ENCODE peak calls at places on chromosomes 2 and 18, in ten cellular contexts. E, W, P, K, Q, S, H, I, L and D are unnamed samples.

GRCh38 chr2:172550419-172550818 is 5.5 kb upstream of the PDK1 start:
- DNase-seq in E (no peak), W (no peak), P (no peak), K (no peak), Q (no peak), S (no peak), H (no peak), I (no peak), L (no peak), D (no peak)

GRCh38 chr2:51290725-51291124 is 258.8 kb upstream of the NRXN1 start:
- DNase-seq in E (no peak), W (peak), P (no peak), K (no peak), Q (no peak), S (no peak), H (peak), I (no peak), L (no peak), D (no peak)

GRCh38 chr2:113112438-113112837 is 15.0 kb upstream of the IL1RN start:
- DNase-seq in E (no peak), W (no peak), P (no peak), K (no peak), Q (no peak), S (no peak), H (no peak), I (no peak), L (no peak), D (no peak)

GRCh38 chr2:54455584-54456525 is at the start of gene SPTBN1:
- DNase-seq in E (peak), W (peak), P (peak), K (peak), Q (peak), S (peak), H (peak), I (peak), L (peak), D (peak)

GRCh38 chr2:12493031-12493513 is 223.7 kb upstream of the TRIB2 start:
- DNase-seq in E (no peak), W (peak), P (no peak), K (no peak), Q (peak), S (peak), H (peak), I (no peak), L (no peak), D (no peak)

GRCh38 chr18:59123588-59124369 is 15.9 kb upstream of the SEC11C start:
- DNase-seq in E (no peak), W (peak), P (no peak), K (no peak), Q (peak), S (peak), H (peak), I (no peak), L (no peak), D (no peak)

GRCh38 chr18:3180325-3180724 is 39.4 kb downstream of the MYOM1 start:
- DNase-seq in E (no peak), W (peak), P (no peak), K (peak), Q (no peak), S (no peak), H (peak), I (no peak), L (no peak), D (no peak)

GRCh38 chr2:177633111-177633510 is 240.5 kb downstream of the AGPS start:
- DNase-seq in E (no peak), W (no peak), P (no peak), K (no peak), Q (peak), S (no peak), H (no peak), I (no peak), L (no peak), D (no peak)

GRCh38 chr18:74375999-74376398 is 60.4 kb downstream of the C18orf63 start:
- DNase-seq in E (no peak), W (no peak), P (no peak), K (no peak), Q (peak), S (peak), H (peak), I (no peak), L (no peak), D (no peak)

GRCh38 chr2:40130251-40130994 is 321.5 kb downstream of the SLC8A1 start:
- DNase-seq in E (no peak), W (peak), P (no peak), K (no peak), Q (no peak), S (peak), H (peak), I (peak), L (no peak), D (no peak)

GRCh38 chr2:224309216-224309615 is 92.7 kb downstream of the FAM124B start:
- DNase-seq in E (no peak), W (peak), P (no peak), K (no peak), Q (peak), S (no peak), H (no peak), I (no peak), L (no peak), D (no peak)

GRCh38 chr18:75422341-75422910 is 5.1 kb downstream of the SMIM21 start:
- DNase-seq in E (no peak), W (peak), P (no peak), K (no peak), Q (no peak), S (no peak), H (peak), I (no peak), L (no peak), D (no peak)

GRCh38 chr2:236164983-236165301 is 3.2 kb downstream of the GBX2 start:
- DNase-seq in E (no peak), W (no peak), P (no peak), K (no peak), Q (no peak), S (no peak), H (no peak), I (peak), L (no peak), D (no peak)

GRCh38 chr18:41099451-41099850 is 855.6 kb upstream of the PIK3C3 start:
- DNase-seq in E (no peak), W (peak), P (no peak), K (no peak), Q (no peak), S (no peak), H (peak), I (no peak), L (no peak), D (no peak)

GRCh38 chr18:51361130-51361860 is 163.8 kb upstream of the MEX3C start:
- DNase-seq in E (peak), W (no peak), P (no peak), K (no peak), Q (no peak), S (peak), H (no peak), I (no peak), L (peak), D (no peak)

GRCh38 chr2:204026294-204026693 is 89.7 kb downstream of the ICOS start:
- DNase-seq in E (peak), W (no peak), P (no peak), K (no peak), Q (no peak), S (no peak), H (no peak), I (no peak), L (no peak), D (no peak)

GRCh38 chr2:16546128-16546754 is 119.4 kb downstream of the CYRIA start:
- DNase-seq in E (peak), W (peak), P (no peak), K (peak), Q (peak), S (peak), H (peak), I (no peak), L (peak), D (peak)

GRCh38 chr18:76654536-76654935 is 159.5 kb upstream of the ZNF516 start:
- DNase-seq in E (no peak), W (no peak), P (no peak), K (no peak), Q (no peak), S (no peak), H (no peak), I (no peak), L (no peak), D (no peak)

GRCh38 chr2:113116100-113116958 is 11.1 kb upstream of the IL1RN start:
- DNase-seq in E (no peak), W (no peak), P (no peak), K (no peak), Q (peak), S (no peak), H (no peak), I (no peak), L (no peak), D (no peak)

GRCh38 chr18:58315739-58316215 is 271.8 kb downstream of the NEDD4L start:
- DNase-seq in E (no peak), W (peak), P (peak), K (no peak), Q (peak), S (no peak), H (no peak), I (no peak), L (peak), D (no peak)

GRCh38 chr2:18630941-18631340 is 41.6 kb upstream of the NT5C1B start:
- DNase-seq in E (no peak), W (no peak), P (no peak), K (no peak), Q (peak), S (no peak), H (no peak), I (no peak), L (no peak), D (no peak)

GRCh38 chr2:227079726-227080125 is 84.3 kb downstream of the COL4A4 start:
- DNase-seq in E (no peak), W (peak), P (no peak), K (no peak), Q (no peak), S (no peak), H (peak), I (no peak), L (no peak), D (no peak)

GRCh38 chr2:74371421-74371820 is 8.7 kb downstream of the DCTN1 start:
- DNase-seq in E (no peak), W (no peak), P (no peak), K (no peak), Q (no peak), S (no peak), H (no peak), I (no peak), L (no peak), D (no peak)

GRCh38 chr2:224104668-224105386 is 65.7 kb upstream of the SERPINE2 start:
- DNase-seq in E (no peak), W (peak), P (peak), K (no peak), Q (peak), S (no peak), H (peak), I (no peak), L (peak), D (no peak)

GRCh38 chr2:230416061-230416721 is at the start of gene SP100:
- DNase-seq in E (peak), W (peak), P (peak), K (no peak), Q (peak), S (peak), H (peak), I (no peak), L (peak), D (peak)

GRCh38 chr2:226130192-226130591 is 669.4 kb downstream of the IRS1 start:
- DNase-seq in E (no peak), W (peak), P (no peak), K (peak), Q (no peak), S (peak), H (peak), I (no peak), L (no peak), D (no peak)

GRCh38 chr2:98607741-98608117 is 583 bp downstream of the COA5 start:
- DNase-seq in E (no peak), W (no peak), P (no peak), K (no peak), Q (peak), S (peak), H (peak), I (no peak), L (no peak), D (no peak)

GRCh38 chr2:191539068-191539467 is 138.9 kb upstream of the NABP1 start:
- DNase-seq in E (peak), W (peak), P (peak), K (peak), Q (no peak), S (peak), H (peak), I (peak), L (no peak), D (peak)

GRCh38 chr2:201261471-201261870 is 1.1 kb downstream of the CASP8 start:
- DNase-seq in E (peak), W (no peak), P (no peak), K (no peak), Q (no peak), S (no peak), H (no peak), I (no peak), L (no peak), D (peak)

GRCh38 chr2:72630767-72631166 is 195.1 kb downstream of the EXOC6B start:
- DNase-seq in E (no peak), W (no peak), P (no peak), K (no peak), Q (no peak), S (no peak), H (peak), I (no peak), L (no peak), D (no peak)

GRCh38 chr18:58314284-58314683 is 270.3 kb downstream of the NEDD4L start:
- DNase-seq in E (no peak), W (peak), P (peak), K (no peak), Q (peak), S (peak), H (peak), I (no peak), L (peak), D (no peak)

GRCh38 chr18:11110509-11110908 is 38.9 kb downstream of the PIEZO2 start:
- DNase-seq in E (no peak), W (no peak), P (no peak), K (no peak), Q (no peak), S (no peak), H (no peak), I (no peak), L (no peak), D (no peak)

GRCh38 chr2:25230626-25231311 is 62.4 kb upstream of the POMC start:
- DNase-seq in E (no peak), W (no peak), P (no peak), K (no peak), Q (no peak), S (no peak), H (no peak), I (peak), L (no peak), D (no peak)

GRCh38 chr2:120604767-120605166 is 130.9 kb upstream of the GLI2 start:
- DNase-seq in E (no peak), W (no peak), P (no peak), K (no peak), Q (no peak), S (no peak), H (no peak), I (no peak), L (no peak), D (no peak)

GRCh38 chr2:18825856-18826255 is 236.5 kb upstream of the NT5C1B start:
- DNase-seq in E (no peak), W (no peak), P (no peak), K (no peak), Q (no peak), S (peak), H (no peak), I (no peak), L (no peak), D (no peak)

GRCh38 chr2:105317937-105318336 is 11.6 kb downstream of the TGFBRAP1 start:
- DNase-seq in E (no peak), W (no peak), P (no peak), K (no peak), Q (peak), S (no peak), H (peak), I (no peak), L (no peak), D (no peak)

GRCh38 chr18:48866028-48866733 is 84.6 kb downstream of the SMAD7 start:
- DNase-seq in E (no peak), W (peak), P (no peak), K (no peak), Q (no peak), S (peak), H (peak), I (peak), L (no peak), D (no peak)

GRCh38 chr18:48869591-48869990 is 81.2 kb downstream of the SMAD7 start:
- DNase-seq in E (no peak), W (no peak), P (no peak), K (no peak), Q (no peak), S (no peak), H (no peak), I (no peak), L (no peak), D (no peak)

GRCh38 chr18:48867978-48868377 is 82.8 kb downstream of the SMAD7 start:
- DNase-seq in E (no peak), W (no peak), P (no peak), K (no peak), Q (no peak), S (no peak), H (no peak), I (no peak), L (no peak), D (no peak)

GRCh38 chr18:48866856-48867255 is 83.9 kb downstream of the SMAD7 start:
- DNase-seq in E (no peak), W (no peak), P (no peak), K (no peak), Q (no peak), S (no peak), H (no peak), I (no peak), L (no peak), D (no peak)

DNA sequence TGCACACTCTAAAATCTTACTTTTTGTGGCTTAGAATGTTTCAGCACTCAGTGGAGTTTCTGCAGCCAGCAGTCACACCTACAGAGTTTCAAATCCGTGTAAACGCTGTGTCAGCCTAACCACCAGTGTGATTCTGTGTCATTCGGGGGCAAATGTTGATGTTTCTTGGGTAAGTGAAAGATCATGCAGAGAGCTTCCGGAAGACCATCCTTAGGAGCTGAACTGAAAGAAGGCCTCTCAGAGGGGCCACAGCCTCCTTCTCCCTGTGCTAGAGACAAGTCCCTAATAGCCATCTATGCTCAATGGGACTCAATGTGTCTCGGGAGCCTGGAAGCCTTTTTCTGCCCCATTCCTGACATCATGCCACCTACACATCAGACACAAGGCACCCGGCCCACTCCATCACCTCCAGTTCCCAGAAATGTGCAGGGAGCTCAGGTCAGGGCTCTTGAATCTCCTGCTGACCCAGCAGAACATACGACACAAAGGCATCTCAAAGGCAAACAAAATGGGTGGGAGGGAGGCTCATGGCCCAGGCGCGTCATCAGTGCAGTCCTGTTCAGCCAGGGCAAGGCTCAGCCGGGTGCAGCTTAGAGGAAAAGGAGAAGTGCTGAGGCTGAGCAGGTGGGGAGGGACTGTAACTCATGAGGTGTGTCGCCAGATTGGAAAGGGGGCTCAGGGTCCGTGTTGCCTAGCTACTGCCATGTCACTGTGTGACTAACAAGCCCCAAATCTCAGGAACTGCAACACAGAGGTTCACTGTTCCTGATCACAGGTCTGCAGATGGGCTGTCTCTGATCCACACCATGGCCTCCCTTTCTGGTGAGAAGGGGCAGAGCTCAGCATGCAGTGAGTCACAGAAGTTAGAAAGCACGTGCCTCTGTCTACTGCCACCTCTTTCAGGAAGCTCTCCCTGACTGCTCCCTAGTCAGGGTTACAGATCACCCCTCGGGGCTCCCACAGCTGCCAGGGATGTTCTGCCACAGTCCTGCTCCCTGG is 82.0 kb downstream of the SMAD7 start:
- DNase-seq in E (peak), W (peak), P (no peak), K (no peak), Q (peak), S (peak), H (peak), I (no peak), L (peak), D (no peak)
- H2AFZ ChIP-seq in E (peak), W (no peak), P (no peak), K (no peak), Q (no peak), S (no peak), H (peak), I (no peak), L (no peak), D (no peak)

GRCh38 chr18:27004056-27004829 is 138.7 kb upstream of the AQP4 start:
- DNase-seq in E (peak), W (peak), P (peak), K (peak), Q (no peak), S (no peak), H (no peak), I (peak), L (no peak), D (no peak)
- TF ChIP-seq CTCF in E (peak), W (no peak), P (peak), K (peak), Q (peak), S (peak), H (no peak), I (peak), L (peak), D (peak)

DNA sequence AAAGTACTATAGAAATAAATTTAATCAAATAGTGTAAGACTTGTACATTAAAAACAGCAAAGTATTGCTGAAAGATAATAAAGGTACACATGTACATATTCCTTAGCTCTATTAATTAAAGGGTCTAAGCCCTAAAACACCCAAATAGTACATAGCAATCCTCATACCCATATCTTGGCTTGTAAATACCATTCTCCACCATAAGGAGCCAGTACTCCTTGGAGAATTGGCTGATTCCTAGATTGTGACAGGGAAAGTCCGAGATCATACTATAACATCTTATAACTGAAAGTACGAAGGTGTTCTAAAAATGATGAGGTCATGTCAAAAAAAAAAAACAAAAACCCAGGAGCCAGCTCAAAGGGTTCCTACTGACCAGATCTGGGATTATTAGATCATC is 614.6 kb downstream of the SUCLG1 start:
- DNase-seq in E (no peak), W (no peak), P (no peak), K (no peak), Q (no peak), S (no peak), H (no peak), I (no peak), L (no peak), D (no peak)
- H2AFZ ChIP-seq in E (no peak), W (no peak), P (no peak), K (no peak), Q (no peak), S (no peak), H (no peak), I (no peak), L (no peak), D (no peak)

GRCh38 chr2:84851876-84852275 is 29.0 kb downstream of the TRABD2A start:
- DNase-seq in E (no peak), W (no peak), P (no peak), K (no peak), Q (no peak), S (no peak), H (no peak), I (no peak), L (no peak), D (no peak)
- TF ChIP-seq CTCF in E (no peak), W (no peak), P (no peak), K (no peak), Q (no peak), S (no peak), H (no peak), I (no peak), L (no peak), D (no peak)

GRCh38 chr18:63368611-63369010 is 1.6 kb upstream of the KDSR start:
- DNase-seq in E (no peak), W (no peak), P (no peak), K (no peak), Q (no peak), S (no peak), H (peak), I (no peak), L (no peak), D (no peak)
- H2AFZ ChIP-seq in E (no peak), W (no peak), P (peak), K (no peak), Q (no peak), S (no peak), H (no peak), I (no peak), L (no peak), D (no peak)